ENCODE peak calls at places on chromosome 11, in seven cellular contexts. D is BJ; H is AG08395; G is HuH-7; R is brain microvascular endothelial cell; A is activated CD8-positive, alpha-beta memory T cell treated with anti-CD3 and anti-CD28 coated beads for 4 hours; U is A549. K is an unnamed sample.

GRCh38 chr11:33930317-33931021 is 38.6 kb upstream of the LMO2 start:
- DNase-seq in D (no peak), H (peak), G (peak), R (no peak), A (no peak), U (no peak), K (peak)

GRCh38 chr11:116503216-116504160 is 269.3 kb downstream of the BUD13 start:
- DNase-seq in D (no peak), H (no peak), G (no peak), R (no peak), A (no peak), U (no peak), K (no peak)

GRCh38 chr11:118370774-118371173 is 11.4 kb downstream of the UBE4A start:
- DNase-seq in D (no peak), H (no peak), G (no peak), R (no peak), A (no peak), U (no peak), K (no peak)

GRCh38 chr11:70720291-70720690 is 322.0 kb downstream of the CTTN start:
- DNase-seq in D (no peak), H (no peak), G (no peak), R (no peak), A (no peak), U (no peak), K (no peak)

GRCh38 chr11:2582958-2583604 is 116.7 kb downstream of the KCNQ1OT1 start:
- DNase-seq in D (no peak), H (no peak), G (no peak), R (no peak), A (no peak), U (no peak), K (no peak)

GRCh38 chr11:69217276-69218105 is 61.8 kb downstream of the SMIM38 start:
- DNase-seq in D (no peak), H (no peak), G (no peak), R (no peak), A (no peak), U (no peak), K (no peak)

GRCh38 chr11:133467686-133468085 is 64.6 kb downstream of the OPCML start:
- DNase-seq in D (no peak), H (no peak), G (no peak), R (no peak), A (no peak), U (no peak), K (no peak)

GRCh38 chr11:14356342-14356741 is 2.6 kb downstream of the RRAS2 start:
- DNase-seq in D (no peak), H (no peak), G (no peak), R (no peak), A (no peak), U (no peak), K (no peak)

GRCh38 chr11:75891947-75892739 is 77.1 kb downstream of the UVRAG start:
- DNase-seq in D (no peak), H (no peak), G (no peak), R (no peak), A (no peak), U (no peak), K (no peak)

GRCh38 chr11:115153135-115153534 is 351.1 kb downstream of the CADM1 start:
- DNase-seq in D (no peak), H (no peak), G (no peak), R (no peak), A (no peak), U (peak), K (peak)

GRCh38 chr11:99645934-99646333 is 625.2 kb downstream of the CNTN5 start:
- DNase-seq in D (no peak), H (no peak), G (no peak), R (no peak), A (no peak), U (no peak), K (no peak)

K was measured in A172.